ENCODE peak calls at places on chromosomes 13 and 19, in seven cellular contexts. F is SK-N-SH, Z is HepG2, W is GM12878, Y is K562, P is H1, M is HCT116. B is an unnamed sample.

GRCh38 chr13:40480012-40480914 is 186.2 kb downstream of the FOXO1 start:
- DNase-seq in M (no peak), P (no peak), Y (no peak), Z (peak; percentile 62), F (no peak), W (no peak), B (no peak)

GRCh38 chr13:23354520-23354919 is 79.0 kb downstream of the SACS start:
- DNase-seq in M (no peak), Z (no peak), F (no peak), Y (no peak), W (no peak), P (no peak), B (no peak)

GRCh38 chr13:112960671-112961070 is 8.3 kb upstream of the MCF2L start:
- DNase-seq in P (no peak), F (no peak), Y (no peak), Z (no peak), W (no peak), M (no peak), B (no peak)

GRCh38 chr19:14337510-14337909 is 43.7 kb upstream of the ADGRE5 start:
- DNase-seq in M (peak; percentile 79), F (peak; percentile 65), W (no peak), Z (no peak), Y (peak; percentile 83), P (peak; percentile 86), B (peak; percentile 35)

GRCh38 chr19:13212759-13213330 is 62.6 kb downstream of the IER2 start:
- DNase-seq in Y (peak; percentile 78), P (peak; percentile 86), M (peak; percentile 56), F (peak; percentile 72), W (peak; percentile 20), Z (peak; percentile 58), B (peak; percentile 39)

GRCh38 chr13:109157275-109157674 is 527.9 kb downstream of the MYO16 start:
- DNase-seq in M (no peak), Y (no peak), Z (no peak), P (no peak), F (no peak), W (no peak), B (no peak)

GRCh38 chr13:113170503-113170902 is 12.1 kb downstream of the PROZ start:
- DNase-seq in M (no peak), W (no peak), Y (no peak), F (no peak), Z (no peak), P (no peak), B (peak; percentile 85)

GRCh38 chr13:43156916-43157315 is 133.5 kb downstream of the DNAJC15 start:
- DNase-seq in P (no peak), W (no peak), F (no peak), Z (no peak), Y (no peak), M (no peak), B (no peak)

GRCh38 chr19:2983351-2984195 is 6.2 kb downstream of the TLE6 start:
- DNase-seq in W (no peak), Z (no peak), Y (no peak), F (peak; percentile 87), P (peak; percentile 86), M (no peak), B (peak; percentile 64)

GRCh38 chr13:44796597-44797517 is 192.4 kb downstream of the NUFIP1 start:
- DNase-seq in Z (no peak), Y (no peak), W (no peak), P (no peak), F (no peak), M (no peak), B (peak; percentile 22)

GRCh38 chr19:58002384-58003152 is at the start of gene ZNF606:
- DNase-seq in Y (peak; percentile 29), M (no peak), Z (peak; percentile 72), F (peak; percentile 94), P (peak; percentile 87), W (peak; percentile 31), B (peak; percentile 89)

GRCh38 chr13:79442221-79442620 is 36.2 kb upstream of the RBM26 start:
- DNase-seq in P (no peak), W (no peak), F (no peak), M (no peak), Z (no peak), Y (no peak), B (no peak)

GRCh38 chr19:58407658-58408151 is 744 bp upstream of the ZNF584 start:
- DNase-seq in F (no peak), Y (no peak), W (no peak), M (no peak), P (no peak), Z (peak; percentile 57), B (no peak)

GRCh38 chr19:14112809-14113385 is 4.7 kb downstream of the PRKACA start:
- DNase-seq in M (no peak), W (no peak), Y (no peak), P (no peak), F (no peak), Z (peak; percentile 29), B (no peak)

GRCh38 chr13:112883241-112883945 is 85.6 kb upstream of the MCF2L start:
- DNase-seq in W (no peak), F (no peak), M (no peak), P (no peak), Y (no peak), Z (no peak), B (no peak)

GRCh38 chr19:3080281-3080680 is 13.9 kb upstream of the GNA11 start:
- DNase-seq in Y (no peak), W (no peak), F (peak; percentile 27), Z (no peak), P (no peak), M (no peak), B (peak; percentile 35)

GRCh38 chr13:112073245-112074138 is 6.5 kb downstream of the SOX1 start:
- DNase-seq in F (no peak), Y (no peak), P (peak; percentile 82), M (no peak), Z (no peak), W (no peak), B (no peak)

GRCh38 chr19:3458595-3459284 is 21.6 kb downstream of the SMIM24 start:
- DNase-seq in P (no peak), Z (no peak), F (peak; percentile 78), Y (no peak), W (no peak), M (no peak), B (no peak)

GRCh38 chr19:29777916-29778315 is 33.9 kb upstream of the CCNE1 start:
- DNase-seq in Z (no peak), P (no peak), W (no peak), F (no peak), Y (no peak), M (no peak), B (no peak)

GRCh38 chr19:7944177-7944761 is 803 bp upstream of the TIMM44 start:
- DNase-seq in Z (peak; percentile 86), P (peak; percentile 90), F (peak; percentile 84), M (peak; percentile 85), W (peak; percentile 58), Y (peak; percentile 80), B (peak; percentile 76)

GRCh38 chr19:13929340-13929739 is 8.9 kb downstream of the PODNL1 start:
- DNase-seq in F (peak; percentile 76), Z (no peak), W (no peak), P (no peak), Y (no peak), M (no peak), B (no peak)

GRCh38 chr19:17358395-17358794 is 18.7 kb downstream of the PLVAP start:
- DNase-seq in Z (no peak), M (peak; percentile 37), W (no peak), P (no peak), Y (peak; percentile 25), F (no peak), B (no peak)

GRCh38 chr19:2888739-2889224 is 11.9 kb upstream of the ZNF57 start:
- DNase-seq in W (no peak), P (no peak), Z (no peak), Y (no peak), M (no peak), F (no peak), B (no peak)

DNA sequence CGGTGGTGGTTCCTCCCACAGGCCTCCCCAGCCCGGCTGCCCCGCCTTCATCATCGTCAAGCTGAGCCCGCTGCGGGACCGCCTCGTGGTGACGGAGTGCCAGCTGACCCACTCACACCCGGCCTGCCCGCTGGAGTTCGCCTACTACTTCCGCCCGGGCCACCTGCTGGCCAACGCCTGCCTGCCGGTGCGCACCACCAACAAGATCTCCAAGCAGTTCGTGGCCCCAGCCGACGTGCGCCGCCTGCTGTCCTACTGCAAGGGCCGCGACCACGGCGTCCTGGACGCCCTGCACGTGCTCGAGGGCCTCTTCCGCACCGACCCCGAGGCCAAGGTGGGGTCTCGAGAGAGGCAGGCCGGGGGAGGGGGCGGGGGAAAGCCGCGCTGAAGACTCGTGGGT is 12.0 kb downstream of the ZSWIM9 start:
- DNase-seq in F (no peak), Y (no peak), Z (no peak), P (peak; percentile 54), M (no peak), W (no peak), B (no peak)
- TF ChIP-seq CTCF in F (peak; percentile 16), Y (no peak), Z (peak; percentile 12), P (peak; percentile 17), M (no peak), W (no peak), B (no peak)

DNA sequence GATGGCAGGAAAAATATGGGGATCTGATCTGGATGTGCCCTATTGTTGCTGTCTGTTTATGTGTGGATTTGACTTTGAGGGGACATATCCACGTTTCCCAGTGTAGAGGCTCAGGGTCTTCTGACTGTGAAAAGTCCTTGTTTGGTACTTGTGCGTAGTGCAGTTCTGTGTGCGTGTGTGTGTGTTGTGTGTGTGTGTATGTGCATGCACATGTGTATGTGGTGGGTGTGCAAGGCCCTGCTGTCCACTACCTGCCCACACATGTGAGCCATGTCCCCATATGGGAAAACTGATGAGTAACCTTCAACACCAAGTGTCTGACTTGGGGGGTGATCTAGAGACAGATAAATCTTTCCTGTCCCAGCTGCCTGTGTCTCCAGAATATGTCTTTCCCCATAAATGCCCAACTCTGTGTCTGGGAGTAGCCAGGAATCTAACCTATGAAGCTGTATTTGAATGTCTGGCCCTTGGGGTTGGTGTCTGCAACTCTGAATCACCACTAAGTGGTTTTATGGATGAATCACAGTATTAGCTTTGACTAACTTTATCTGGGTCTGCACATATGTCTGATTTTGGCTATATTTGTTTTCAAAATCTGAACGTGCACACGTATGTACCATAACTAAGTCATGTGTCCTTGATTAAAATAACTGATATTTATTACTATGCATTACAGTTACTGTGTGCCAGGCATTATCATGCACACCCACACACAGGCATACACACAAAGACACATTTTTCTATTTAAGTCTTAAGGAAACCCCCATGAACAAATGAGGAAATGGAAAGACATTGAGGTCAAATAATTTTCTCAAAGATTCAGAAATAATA is 17.4 kb downstream of the KLK2 start:
- DNase-seq in F (no peak), W (peak; percentile 46), M (no peak), Z (no peak), Y (no peak), P (no peak), B (no peak)
- TF ChIP-seq POLR2AphosphoS5 in F (no peak), W (no peak), M (no peak), Z (no peak), Y (no peak), P (no peak), B (no peak)

GRCh38 chr19:1087813-1088418 is 7.3 kb downstream of the POLR2E start:
- DNase-seq in Z (no peak), P (no peak), Y (no peak), F (no peak), W (no peak), M (no peak), B (no peak)
- H3K9ac ChIP-seq in Z (no peak overlapping the region), P (no peak overlapping the region), Y (peak overlapping the region; percentile 52), F (no peak overlapping the region), W (peak overlapping the region; percentile 48), M (no peak overlapping the region), B (no peak overlapping the region)

GRCh38 chr13:84097148-84097547 is 214.9 kb upstream of the SLITRK1 start:
- DNase-seq in W (no peak), F (no peak), Y (no peak), Z (no peak), P (no peak), M (no peak), B (no peak)
- TF ChIP-seq CTCF in W (no peak), F (no peak), Y (no peak), Z (no peak), P (no peak), M (no peak), B (no peak)

GRCh38 chr19:311813-312261 is 20.6 kb upstream of the PLPP2 start:
- DNase-seq in M (no peak), W (no peak), Y (no peak), F (no peak), Z (no peak), P (no peak), B (no peak)
- TF ChIP-seq POLR2AphosphoS5 in M (no peak), W (no peak), Y (no peak), F (no peak), Z (no peak), P (no peak), B (peak; percentile 68)

B was measured in endothelial cell of umbilical vein.